ENCODE peak calls at places on chromosomes 2 and 18, in eight cellular contexts. J is GM13977, C is NCI-H1694 treated with DMSO at 0.1 percent for 48 hours, I is LoVo, D is LNCaP clone FGC, U is tibial artery, E is EH, X is tibial nerve. V is an unnamed sample.
A peak's percentile ranks its signal among the peaks of the same experiment; 100 is the strongest.

GRCh38 chr2:161796192-161796591 is 172.0 kb downstream of the SLC4A10 start:
- DNase-seq in J (no peak), C (no peak), I (peak; percentile 5), D (no peak), U (no peak), E (peak; percentile 9), X (peak; percentile 14), V (no peak)

GRCh38 chr2:228224410-228224809 is 42.9 kb upstream of the SPHKAP start:
- DNase-seq in J (no peak), C (no peak), I (no peak), D (no peak), U (no peak), E (peak; percentile 14), X (no peak), V (no peak)

GRCh38 chr2:29777164-29777563 is 144.2 kb downstream of the ALK start:
- DNase-seq in J (no peak), C (no peak), I (no peak), D (no peak), U (no peak), E (no peak), X (no peak), V (no peak)

GRCh38 chr2:240989451-240990265 is 8.8 kb upstream of the SNED1 start:
- DNase-seq in J (no peak), C (peak; percentile 18), I (no peak), D (no peak), U (peak; percentile 64), E (peak; percentile 46), X (peak; percentile 16), V (no peak)

GRCh38 chr2:149307014-149307413 is 23.4 kb upstream of the LYPD6 start:
- DNase-seq in J (no peak), C (no peak), I (no peak), D (no peak), U (no peak), E (peak; percentile 17), X (no peak), V (no peak)

GRCh38 chr2:152480870-152481269 is 145.9 kb downstream of the FMNL2 start:
- DNase-seq in J (no peak), C (no peak), I (no peak), D (no peak), U (no peak), E (no peak), X (no peak), V (no peak)

GRCh38 chr18:5895886-5896740 is 791 bp upstream of the TMEM200C start:
- DNase-seq in J (peak; percentile 53), C (peak; percentile 2), I (no peak), D (no peak), U (peak; percentile 64), E (no peak), X (no peak), V (no peak)

GRCh38 chr2:31263636-31264190 is 29.8 kb downstream of the EHD3 start:
- DNase-seq in J (no peak), C (no peak), I (no peak), D (no peak), U (no peak), E (no peak), X (no peak), V (no peak)

GRCh38 chr2:64645014-64645418 is 8.7 kb downstream of the SERTAD2 start:
- DNase-seq in J (no peak), C (peak; percentile 57), I (no peak), D (no peak), U (no peak), E (peak; percentile 76), X (peak; percentile 29), V (no peak)

GRCh38 chr2:236012155-236012554 is 156.0 kb downstream of the GBX2 start:
- DNase-seq in J (no peak), C (no peak), I (no peak), D (no peak), U (no peak), E (no peak), X (no peak), V (no peak)

GRCh38 chr18:56835331-56835730 is 184.2 kb downstream of the WDR7 start:
- DNase-seq in J (no peak), C (no peak), I (no peak), D (no peak), U (no peak), E (peak; percentile 25), X (no peak), V (no peak)

GRCh38 chr2:29114514-29114840 is 738 bp upstream of the CLIP4 start:
- DNase-seq in J (no peak), C (peak; percentile 80), I (no peak), D (no peak), U (no peak), E (no peak), X (no peak), V (no peak)

GRCh38 chr2:96225016-96225533 is 16.4 kb upstream of the STARD7 start:
- DNase-seq in J (peak; percentile 38), C (no peak), I (no peak), D (no peak), U (no peak), E (no peak), X (no peak), V (no peak)

GRCh38 chr2:95374451-95374915 is 28.0 kb upstream of the FAHD2A start:
- DNase-seq in J (no peak), C (no peak), I (no peak), D (no peak), U (no peak), E (no peak), X (peak; percentile 3), V (no peak)

GRCh38 chr2:177731384-177731783 is 338.8 kb downstream of the AGPS start:
- DNase-seq in J (no peak), C (no peak), I (no peak), D (no peak), U (no peak), E (no peak), X (no peak), V (no peak)

GRCh38 chr2:208042041-208042440 is 16.7 kb upstream of the PLEKHM3 start:
- DNase-seq in J (no peak), C (no peak), I (no peak), D (no peak), U (no peak), E (peak; percentile 78), X (no peak), V (no peak)